ENCODE peak calls at places on chromosomes 11 and 22, in four cellular contexts. J, U, C and H are unnamed samples.

GRCh38 chr11:61834278-61835004 is 6.3 kb downstream of the FADS2 start:
- DNase-seq in J (peak), U (peak), C (peak), H (peak)

GRCh38 chr11:110425751-110426545 is 3.8 kb upstream of the FDX1 start:
- DNase-seq in C (no peak), U (peak), J (no peak), H (no peak)

GRCh38 chr11:20247540-20248138 is 87.4 kb upstream of the DBX1 start:
- DNase-seq in C (no peak), J (no peak), U (no peak), H (no peak)

GRCh38 chr11:62025429-62026105 is 58.1 kb upstream of the FTH1 start:
- DNase-seq in J (no peak), C (peak), U (peak), H (no peak)

GRCh38 chr11:45921561-45922424 is 663 bp upstream of the LARGE2 start:
- DNase-seq in C (peak), U (no peak), J (peak), H (peak)

GRCh38 chr11:93199616-93200015 is 1.8 kb upstream of the SLC36A4 start:
- DNase-seq in U (no peak), J (no peak), C (no peak), H (no peak)

GRCh38 chr22:41976961-41977566 is 7.8 kb downstream of the SEPTIN3 start:
- DNase-seq in J (peak), U (no peak), C (no peak), H (no peak)

GRCh38 chr11:134647066-134647746 is 235.2 kb upstream of the B3GAT1 start:
- DNase-seq in C (no peak), U (no peak), J (no peak), H (no peak)

GRCh38 chr22:45181766-45182165 is 18.0 kb downstream of the NUP50 start:
- DNase-seq in C (no peak), J (no peak), U (no peak), H (no peak)

GRCh38 chr11:45147017-45147728 is 734 bp downstream of the PRDM11 start:
- DNase-seq in U (peak), J (peak), C (peak), H (peak)

GRCh38 chr11:33692013-33692504 is 8.6 kb downstream of the C11orf91 start:
- DNase-seq in C (peak), U (peak), J (no peak), H (no peak)

GRCh38 chr22:44580756-44581435 is 82.9 kb upstream of the RTL6 start:
- DNase-seq in U (no peak), J (no peak), C (no peak), H (peak)

GRCh38 chr11:85759915-85760314 is 51.0 kb downstream of the SYTL2 start:
- DNase-seq in C (peak), U (peak), J (no peak), H (no peak)

GRCh38 chr11:118813551-118813950 is 22.6 kb upstream of the DDX6 start:
- DNase-seq in U (no peak), J (no peak), C (no peak), H (no peak)

GRCh38 chr11:118818130-118818529 is 27.2 kb upstream of the DDX6 start:
- DNase-seq in J (no peak), U (no peak), C (no peak), H (no peak)

GRCh38 chr11:118807800-118808778 is 17.1 kb upstream of the DDX6 start:
- DNase-seq in C (no peak), J (no peak), U (no peak), H (no peak)

GRCh38 chr11:118812485-118812884 is 21.5 kb upstream of the DDX6 start:
- DNase-seq in U (no peak), J (no peak), C (peak), H (no peak)
- H3K56ac ChIP-seq in U (no peak), J (no peak), C (no peak), H (no peak)

GRCh38 chr11:13349046-13349445 is 71.5 kb downstream of the BMAL1 start:
- DNase-seq in C (no peak), J (no peak), U (no peak), H (no peak)

GRCh38 chr11:13346470-13346869 is 68.9 kb downstream of the BMAL1 start:
- DNase-seq in J (no peak), C (no peak), U (no peak), H (no peak)

GRCh38 chr11:13348305-13348704 is 70.7 kb downstream of the BMAL1 start:
- DNase-seq in C (no peak), J (no peak), U (no peak), H (no peak)

GRCh38 chr11:13349581-13349980 is 72.0 kb downstream of the BMAL1 start:
- DNase-seq in U (no peak), C (no peak), J (no peak), H (no peak)

DNA sequence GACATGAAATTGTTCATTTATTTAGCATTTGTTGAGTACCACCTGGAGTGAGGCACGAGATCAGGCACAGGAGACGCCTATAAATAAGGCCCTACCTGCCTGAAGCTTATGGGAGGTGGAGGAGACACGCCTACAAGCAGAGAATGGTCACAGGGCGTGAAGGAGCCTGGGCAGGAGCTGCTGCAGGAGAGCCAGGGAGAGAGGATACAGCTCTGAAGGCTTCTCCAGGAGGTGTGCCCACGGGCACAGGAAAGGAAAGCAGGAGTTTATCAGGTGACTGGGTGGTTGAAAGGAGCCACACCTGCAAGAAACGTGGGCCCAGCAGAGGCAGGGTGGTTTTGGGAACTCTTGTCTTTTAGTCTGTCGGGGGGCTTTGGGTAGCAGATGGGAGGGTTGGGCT is 70.3 kb downstream of the BMAL1 start:
- DNase-seq in J (no peak), C (no peak), U (no peak), H (no peak)
- H3K18ac ChIP-seq in J (no peak), C (no peak), U (no peak), H (no peak)

DNA sequence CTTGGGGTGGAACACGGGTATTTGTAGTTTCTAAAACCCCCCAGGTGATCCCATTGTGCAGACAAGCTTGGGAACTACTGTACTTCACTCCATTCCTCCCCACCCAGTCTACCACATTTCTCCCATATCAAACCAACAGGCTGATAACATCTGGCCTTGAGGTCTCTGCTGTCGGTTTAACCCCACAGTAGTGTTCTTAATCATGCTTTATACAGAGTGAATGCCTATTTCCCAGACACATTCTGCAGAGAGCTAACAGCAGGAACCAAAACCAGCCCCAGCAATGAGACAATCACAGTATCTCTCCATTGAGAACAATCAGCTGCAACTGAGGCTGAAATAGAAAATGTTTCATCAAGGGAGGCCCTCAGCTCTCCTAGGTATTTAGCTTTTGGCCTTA is 81.3 kb downstream of the CCDC34 start:
- DNase-seq in J (no peak), C (peak), U (no peak), H (no peak)
- H3K4me2 ChIP-seq in J (no peak), C (no peak), U (peak), H (no peak)

DNA sequence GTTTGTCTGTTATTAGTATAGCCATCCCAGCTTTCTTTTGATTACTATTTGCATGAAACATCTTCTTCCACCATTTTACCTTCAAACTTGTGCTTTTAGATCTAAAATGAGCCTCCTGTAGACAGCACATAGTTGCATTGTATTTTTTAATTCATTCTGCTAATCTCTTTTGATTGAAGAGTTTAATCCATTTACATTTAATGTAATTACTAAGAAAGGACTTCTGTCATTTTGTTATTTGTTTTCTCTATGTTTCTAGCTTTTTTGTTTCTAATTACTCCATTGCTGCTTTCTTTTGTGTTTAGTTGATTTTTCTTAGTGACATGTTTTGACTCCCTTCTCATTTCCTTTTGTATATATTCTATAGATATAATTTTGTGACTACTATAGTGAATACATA is 43.7 kb upstream of the ZBTB44 start:
- DNase-seq in U (no peak), J (no peak), C (no peak), H (no peak)
- H3K56ac ChIP-seq in U (no peak), J (no peak), C (no peak), H (no peak)

GRCh38 chr11:65727865-65728264 is 7.3 kb upstream of the RNASEH2C start:
- DNase-seq in J (no peak), C (no peak), U (no peak), H (no peak)
- H3K18ac ChIP-seq in J (no peak), C (no peak), U (no peak), H (no peak)

GRCh38 chr11:66159585-66159984 is 89.5 kb downstream of the PACS1 start:
- DNase-seq in J (no peak), C (no peak), U (no peak), H (no peak)

GRCh38 chr11:66154109-66154508 is 84.0 kb downstream of the PACS1 start:
- DNase-seq in J (no peak), C (no peak), U (no peak), H (no peak)

GRCh38 chr11:66155387-66156073 is 85.5 kb downstream of the PACS1 start:
- DNase-seq in J (no peak), C (no peak), U (no peak), H (no peak)

GRCh38 chr11:66158156-66158555 is 88.1 kb downstream of the PACS1 start:
- DNase-seq in U (no peak), J (no peak), C (peak), H (no peak)

DNA sequence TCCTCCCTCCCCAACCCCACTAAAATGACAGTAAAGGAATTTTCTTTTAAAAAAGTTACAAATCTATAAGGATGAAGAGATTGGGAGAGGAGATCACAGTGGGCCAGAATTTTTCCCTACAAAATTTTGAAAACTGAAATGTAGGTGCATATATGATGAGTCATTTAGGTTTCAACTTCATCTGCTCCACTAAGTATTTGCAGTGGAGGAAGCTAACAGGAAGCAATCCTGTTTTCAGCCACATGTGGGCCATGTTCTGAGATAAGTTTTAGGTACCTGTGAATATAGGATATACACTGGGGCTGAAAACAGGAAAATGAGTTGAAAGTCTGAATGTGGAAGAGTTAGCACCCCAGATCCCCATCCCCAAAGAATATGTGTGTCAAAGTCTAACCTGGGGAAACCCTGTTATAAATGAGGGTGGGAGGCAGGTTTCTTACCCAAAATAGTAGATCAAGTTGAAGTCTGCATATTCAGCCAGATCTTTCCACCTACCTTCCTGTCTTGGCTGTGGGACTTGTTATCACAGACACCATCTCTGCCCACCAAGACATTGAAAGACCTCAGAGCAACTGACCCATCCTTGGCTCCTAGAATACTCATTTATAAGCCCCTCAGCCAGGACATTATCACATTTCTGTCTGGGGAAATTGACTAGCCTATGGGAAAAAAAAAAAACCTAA is 87.3 kb downstream of the PACS1 start:
- DNase-seq in J (no peak), C (peak), U (peak), H (no peak)
- H3K4me2 ChIP-seq in J (no peak), C (no peak), U (no peak), H (no peak)

GRCh38 chr11:69394902-69395690 is 86.4 kb upstream of the LINC01488 start:
- DNase-seq in C (no peak), U (no peak), J (no peak), H (no peak)
- H3K56ac ChIP-seq in C (no peak), U (no peak), J (peak), H (no peak)

GRCh38 chr11:76193219-76193618 is 13.1 kb downstream of the WNT11 start:
- DNase-seq in J (peak), C (no peak), U (no peak), H (peak)
- H3K18ac ChIP-seq in J (no peak), C (no peak), U (no peak), H (no peak)

GRCh38 chr22:22030493-22031182 is 48.1 kb upstream of the TOP3B start:
- DNase-seq in J (no peak), C (peak), U (peak), H (peak)
- H3K4me2 ChIP-seq in J (no peak), C (no peak), U (no peak), H (no peak)

GRCh38 chr22:25629613-25630012 is 65.1 kb downstream of the GRK3 start:
- DNase-seq in U (no peak), C (no peak), J (no peak), H (no peak)

GRCh38 chr22:25626146-25626992 is 61.9 kb downstream of the GRK3 start:
- DNase-seq in C (no peak), U (no peak), J (no peak), H (no peak)

GRCh38 chr22:25624486-25624885 is 60.0 kb downstream of the GRK3 start:
- DNase-seq in C (no peak), J (no peak), U (no peak), H (no peak)

GRCh38 chr22:25628494-25628893 is 64.0 kb downstream of the GRK3 start:
- DNase-seq in C (no peak), J (no peak), U (no peak), H (no peak)

GRCh38 chr22:25627271-25627848 is 62.9 kb downstream of the GRK3 start:
- DNase-seq in C (peak), U (peak), J (no peak), H (no peak)
- H3K56ac ChIP-seq in C (no peak), U (no peak), J (no peak), H (no peak)